ENCODE peak calls at places on chromosome 19, in six cellular contexts. V is IMR-90, Q is H9, S is neuronal stem cell, Z is mesenchymal stem cell, Y is H1. D is an unnamed sample.

GRCh38 chr19:50365434-50366306 is at the start of gene NAPSA:
- DNase-seq in V (no peak), Q (no peak), S (no peak), Z (no peak), Y (no peak), D (no peak)

GRCh38 chr19:45985321-45985720 is 9.9 kb upstream of the CCDC61 start:
- DNase-seq in V (no peak), Q (no peak), S (no peak), Z (no peak), Y (no peak), D (no peak)

GRCh38 chr19:6459356-6460098 is at the start of gene SLC25A23:
- DNase-seq in V (peak; percentile 64), Q (peak; percentile 86), S (peak; percentile 76), Z (peak; percentile 78), Y (peak; percentile 82), D (peak; percentile 88)

GRCh38 chr19:33245948-33246728 is 20.5 kb upstream of the SLC7A10 start:
- DNase-seq in V (no peak), Q (no peak), S (no peak), Z (no peak), Y (peak; percentile 73), D (peak; percentile 23)

GRCh38 chr19:41551212-41551610 is 24.8 kb upstream of the CEACAM21 start:
- DNase-seq in V (no peak), Q (no peak), S (no peak), Z (no peak), Y (no peak), D (no peak)

GRCh38 chr19:16073988-16074387 is 2.3 kb upstream of the TPM4 start:
- DNase-seq in V (no peak), Q (no peak), S (no peak), Z (peak; percentile 51), Y (peak; percentile 27), D (no peak)

GRCh38 chr19:45331411-45331810 is 8.7 kb upstream of the CKM start:
- DNase-seq in V (no peak), Q (peak; percentile 55), S (no peak), Z (no peak), Y (no peak), D (no peak)

GRCh38 chr19:35350591-35350990 is 2.9 kb downstream of the FFAR1 start:
- DNase-seq in V (no peak), Q (peak; percentile 19), S (no peak), Z (no peak), Y (peak; percentile 41), D (no peak)

GRCh38 chr19:35236638-35237400 is 8.3 kb upstream of the FAM187B start:
- DNase-seq in V (no peak), Q (no peak), S (no peak), Z (no peak), Y (no peak), D (peak; percentile 67)

GRCh38 chr19:54792814-54793213 is 10.6 kb upstream of the KIR2DL4 start:
- DNase-seq in V (no peak), Q (no peak), S (no peak), Z (no peak), Y (no peak), D (no peak)

GRCh38 chr19:34244611-34245299 is 9.6 kb upstream of the GARRE1 start:
- DNase-seq in V (peak; percentile 38), Q (no peak), S (no peak), Z (no peak), Y (no peak), D (no peak)

GRCh38 chr19:45477713-45478453 is 10.1 kb downstream of the FOSB start:
- DNase-seq in V (no peak), Q (no peak), S (no peak), Z (peak; percentile 91), Y (no peak), D (peak; percentile 67)

GRCh38 chr19:16834747-16835146 is 5.5 kb downstream of the SIN3B start:
- DNase-seq in V (peak; percentile 28), Q (no peak), S (no peak), Z (no peak), Y (no peak), D (no peak)

GRCh38 chr19:38728752-38729541 is 15.3 kb downstream of the CAPN12 start:
- DNase-seq in V (no peak), Q (no peak), S (no peak), Z (no peak), Y (no peak), D (no peak)

GRCh38 chr19:45884682-45885555 is 1.0 kb downstream of the IRF2BP1 start:
- DNase-seq in V (no peak), Q (peak; percentile 47), S (no peak), Z (no peak), Y (no peak), D (peak; percentile 44)

GRCh38 chr19:31220540-31220939 is 128.7 kb downstream of the TSHZ3 start:
- DNase-seq in V (no peak), Q (peak; percentile 48), S (no peak), Z (no peak), Y (no peak), D (peak; percentile 70)

GRCh38 chr19:42176990-42177685 is 40.3 kb downstream of the DEDD2 start:
- DNase-seq in V (peak; percentile 76), Q (peak; percentile 79), S (peak; percentile 83), Z (peak; percentile 83), Y (peak; percentile 87), D (peak; percentile 88)

GRCh38 chr19:5219551-5220304 is 120.9 kb downstream of the PTPRS start:
- DNase-seq in V (no peak), Q (no peak), S (no peak), Z (no peak), Y (no peak), D (no peak)

GRCh38 chr19:5218255-5218855 is 122.3 kb downstream of the PTPRS start:
- DNase-seq in V (no peak), Q (no peak), S (no peak), Z (no peak), Y (no peak), D (no peak)

GRCh38 chr19:5220361-5220760 is 120.3 kb downstream of the PTPRS start:
- DNase-seq in V (no peak), Q (no peak), S (no peak), Z (no peak), Y (no peak), D (no peak)

GRCh38 chr19:5220866-5221265 is 119.7 kb downstream of the PTPRS start:
- DNase-seq in V (no peak), Q (no peak), S (no peak), Z (no peak), Y (no peak), D (no peak)

GRCh38 chr19:5218963-5219530 is 121.6 kb downstream of the PTPRS start:
- DNase-seq in V (no peak), Q (no peak), S (no peak), Z (no peak), Y (no peak), D (no peak)
- H2BK15ac ChIP-seq in V (no peak overlapping the region), Q (no peak overlapping the region), S (no peak overlapping the region), Z (no peak overlapping the region), Y (no peak overlapping the region), D (no peak overlapping the region)

GRCh38 chr19:11416346-11417052 is 2.6 kb downstream of the RGL3 start:
- DNase-seq in V (no peak), Q (no peak), S (no peak), Z (no peak), Y (no peak), D (no peak)

GRCh38 chr19:11418166-11418517 is 972 bp downstream of the RGL3 start:
- DNase-seq in V (no peak), Q (no peak), S (no peak), Z (no peak), Y (no peak), D (no peak)

GRCh38 chr19:11420429-11420893 is 1.3 kb upstream of the RGL3 start:
- DNase-seq in V (no peak), Q (no peak), S (no peak), Z (peak; percentile 61), Y (peak; percentile 63), D (no peak)

GRCh38 chr19:11420894-11421606 is 1.9 kb upstream of the RGL3 start:
- DNase-seq in V (no peak), Q (peak; percentile 79), S (no peak), Z (no peak), Y (peak; percentile 86), D (peak; percentile 46)

GRCh38 chr19:11418518-11419506 is at the start of gene RGL3:
- DNase-seq in V (no peak), Q (peak; percentile 96), S (no peak), Z (no peak), Y (peak; percentile 90), D (peak; percentile 75)
- H2BK120ac ChIP-seq in V (no peak within 1 kb of the TSS), Q (no peak within 1 kb of the TSS), S (no peak within 1 kb of the TSS), Z (no peak within 1 kb of the TSS), Y (peak within 1 kb of the TSS; percentile 28), D (no peak within 1 kb of the TSS)

GRCh38 chr19:18408053-18408476 is 10.6 kb upstream of the LRRC25 start:
- DNase-seq in V (no peak), Q (peak; percentile 74), S (no peak), Z (no peak), Y (peak; percentile 86), D (peak; percentile 58)

GRCh38 chr19:18412610-18413239 is 6.5 kb upstream of the SSBP4 start:
- DNase-seq in V (no peak), Q (no peak), S (no peak), Z (no peak), Y (no peak), D (no peak)

GRCh38 chr19:18401580-18402112 is 4.2 kb upstream of the LRRC25 start:
- DNase-seq in V (peak; percentile 69), Q (no peak), S (no peak), Z (peak; percentile 82), Y (no peak), D (peak; percentile 81)

GRCh38 chr19:18406749-18407148 is 9.3 kb upstream of the LRRC25 start:
- DNase-seq in V (no peak), Q (no peak), S (no peak), Z (no peak), Y (no peak), D (no peak)
- H2BK15ac ChIP-seq in V (no peak overlapping the region), Q (no peak overlapping the region), S (no peak overlapping the region), Z (no peak overlapping the region), Y (peak overlapping the region; percentile 92), D (no peak overlapping the region)

DNA sequence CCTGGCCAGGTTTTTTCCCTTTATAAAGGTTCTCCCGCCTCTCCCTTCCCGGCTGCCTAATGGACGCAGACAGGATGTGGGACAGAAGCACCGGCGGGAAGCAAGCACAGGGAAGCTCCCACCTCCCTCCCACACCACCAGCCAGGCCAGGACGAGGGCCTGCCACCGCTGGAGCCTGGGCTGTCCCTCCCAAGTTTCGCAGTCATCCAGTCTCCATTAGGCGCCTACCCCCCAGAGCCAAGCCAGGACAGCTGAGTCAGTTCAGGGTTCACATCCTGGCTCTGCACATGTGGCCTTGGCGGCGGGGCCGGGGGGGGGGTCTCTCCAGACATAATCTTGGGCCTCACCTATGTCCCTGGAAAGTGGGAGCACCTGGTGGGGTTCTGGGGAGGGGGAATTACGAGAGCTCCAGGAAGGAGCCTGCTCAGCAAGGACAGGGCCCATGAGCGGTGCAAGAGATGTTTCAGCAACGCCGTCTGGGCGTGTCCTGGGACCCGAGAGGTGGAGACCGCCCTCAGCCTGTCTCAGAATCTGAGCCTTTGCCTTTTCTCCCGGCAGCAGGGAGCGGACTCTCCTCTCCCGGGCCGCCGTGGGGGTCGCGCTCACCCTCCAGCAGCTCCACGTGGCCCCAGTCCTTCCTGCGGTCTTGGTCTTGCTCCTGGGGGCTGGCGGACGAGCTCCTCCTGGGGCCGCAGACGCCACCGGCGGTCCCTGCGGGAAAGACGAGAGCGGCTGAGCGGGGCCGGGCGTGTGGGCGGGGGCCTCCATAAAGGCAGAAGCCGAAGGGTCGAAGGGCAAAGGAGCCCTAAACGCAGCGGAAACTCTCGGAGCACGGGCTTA is 889 bp downstream of the POLRMT start:
- DNase-seq in V (peak; percentile 36), Q (peak; percentile 67), S (peak; percentile 46), Z (peak; percentile 74), Y (peak; percentile 73), D (peak; percentile 82)
- H2BK120ac ChIP-seq in V (no peak overlapping the region), Q (no peak overlapping the region), S (no peak overlapping the region), Z (peak overlapping the region; percentile 44), Y (no peak overlapping the region), D (no peak overlapping the region)